ENCODE peak calls at places on chromosome 9, in seven cellular contexts. J is hypothalamus; V is activated CD4-positive, alpha-beta T cell treated with anti-CD3 and anti-CD28 coated beads, Interleukin-2, amount 10 ng/mL, durations not matched to agents 7 days and 5 days; E is stimulated activated naive CD8-positive, alpha-beta T cell treated with anti-CD3 and anti-CD28 coated beads, Interleukin-15, Interleukin-2, amounts not matched to agents 100 U/mL and 50 U/mL, for 24 hours; Y is RWPE1; M is right lobe of liver; N is NB4. I is an unnamed sample.

GRCh38 chr9:100756217-100756616 is 178.3 kb downstream of the CAVIN4 start:
- DNase-seq in J (no peak), V (no peak), E (no peak), Y (no peak), M (no peak), N (no peak), I (no peak)

GRCh38 chr9:136023401-136024225 is 62.4 kb upstream of the UBAC1 start:
- DNase-seq in J (no peak), V (no peak), E (no peak), Y (no peak), M (peak), N (no peak), I (no peak)

GRCh38 chr9:72924116-72924790 is 28.6 kb downstream of the ALDH1A1 start:
- DNase-seq in J (no peak), V (no peak), E (no peak), Y (no peak), M (no peak), N (no peak), I (no peak)

GRCh38 chr9:124260769-124261603 is 3.2 kb downstream of the NEK6 start:
- DNase-seq in J (no peak), V (no peak), E (no peak), Y (peak), M (peak), N (peak), I (no peak)

GRCh38 chr9:114908104-114908621 is 22.2 kb downstream of the TNFSF8 start:
- DNase-seq in J (no peak), V (peak), E (no peak), Y (peak), M (no peak), N (no peak), I (peak)

GRCh38 chr9:136728548-136729123 is 14.1 kb downstream of the LCN10 start:
- DNase-seq in J (no peak), V (no peak), E (no peak), Y (no peak), M (no peak), N (peak), I (no peak)

GRCh38 chr9:11063263-11063662 is 450.5 kb upstream of the PTPRD start:
- DNase-seq in J (no peak), V (no peak), E (no peak), Y (no peak), M (no peak), N (no peak), I (no peak)

GRCh38 chr9:36187414-36187813 is 3.3 kb upstream of the CLTA start:
- DNase-seq in J (no peak), V (no peak), E (no peak), Y (no peak), M (no peak), N (no peak), I (no peak)

GRCh38 chr9:7756088-7756487 is 43.5 kb downstream of the DMAC1 start:
- DNase-seq in J (no peak), V (peak), E (no peak), Y (no peak), M (no peak), N (peak), I (peak)

GRCh38 chr9:21961569-21961968 is 32.6 kb downstream of the CDKN2A start:
- DNase-seq in J (no peak), V (no peak), E (no peak), Y (no peak), M (no peak), N (no peak), I (no peak)

GRCh38 chr9:5089737-5090136 is 95.7 kb downstream of the INSL6 start:
- DNase-seq in J (no peak), V (no peak), E (no peak), Y (no peak), M (no peak), N (no peak), I (no peak)

GRCh38 chr9:121972501-121972981 is 120.6 kb downstream of the TTLL11 start:
- DNase-seq in J (no peak), V (no peak), E (no peak), Y (peak), M (no peak), N (no peak), I (no peak)

GRCh38 chr9:93266521-93267001 is 82.6 kb downstream of the WNK2 start:
- DNase-seq in J (no peak), V (no peak), E (peak), Y (no peak), M (no peak), N (no peak), I (peak)

GRCh38 chr9:135075234-135076142 is 12.0 kb upstream of the OLFM1 start:
- DNase-seq in J (peak), V (no peak), E (no peak), Y (peak), M (peak), N (no peak), I (no peak)

GRCh38 chr9:36214571-36214970 is 23.9 kb downstream of the CLTA start:
- DNase-seq in J (no peak), V (no peak), E (no peak), Y (no peak), M (no peak), N (no peak), I (no peak)

GRCh38 chr9:69919461-69920061 is 98.9 kb downstream of the CFAP95 start:
- DNase-seq in J (no peak), V (peak), E (no peak), Y (peak), M (no peak), N (peak), I (no peak)

GRCh38 chr9:93234600-93234999 is 50.7 kb downstream of the WNK2 start:
- DNase-seq in J (no peak), V (no peak), E (no peak), Y (no peak), M (no peak), N (no peak), I (no peak)

GRCh38 chr9:4084440-4084818 is 215.4 kb downstream of the GLIS3 start:
- DNase-seq in J (no peak), V (no peak), E (no peak), Y (no peak), M (no peak), N (no peak), I (no peak)

GRCh38 chr9:114906922-114907571 is 23.3 kb downstream of the TNFSF8 start:
- DNase-seq in J (no peak), V (peak), E (peak), Y (peak), M (no peak), N (peak), I (peak)

GRCh38 chr9:83629433-83630104 is 6.6 kb downstream of the IDNK start:
- DNase-seq in J (no peak), V (no peak), E (no peak), Y (no peak), M (peak), N (no peak), I (no peak)

GRCh38 chr9:137397675-137398423 is 25.1 kb downstream of the EXD3 start:
- DNase-seq in J (no peak), V (no peak), E (peak), Y (no peak), M (no peak), N (no peak), I (no peak)

GRCh38 chr9:129289883-129290282 is 111.8 kb upstream of the IER5L start:
- DNase-seq in J (no peak), V (no peak), E (no peak), Y (no peak), M (no peak), N (no peak), I (no peak)

I was measured in activated CD4-positive, alpha-beta memory T cell treated with anti-CD3 and anti-CD28 coated beads, Interleukin-2, amount 10 ng/mL, durations not matched to agents 7 days and 5 days.